ENCODE peak calls at places on chromosome 13, in eight cellular contexts. One of them, this sample, is unnamed.

GRCh38 chr13:37681295-37682032 is 82.9 kb upstream of the POSTN start:
- DNase-seq in fibroblast of lung: peak; percentile 97
- DNase-seq in A549: no peak
- DNase-seq in HCT116: no peak
- DNase-seq in transverse colon: no peak
- DNase-seq in lower lobe of right lung: no peak
- DNase-seq in left lung: no peak
- DNase-seq in Peyer's patch: no peak
- DNase-seq in this sample: no peak

GRCh38 chr13:113882716-113883115 is 18.8 kb upstream of the GAS6 start:
- DNase-seq in A549: no peak
- DNase-seq in fibroblast of lung: no peak
- DNase-seq in lower lobe of right lung: no peak
- DNase-seq in transverse colon: no peak
- DNase-seq in left lung: no peak
- DNase-seq in HCT116: no peak
- DNase-seq in Peyer's patch: no peak
- DNase-seq in this sample: no peak

GRCh38 chr13:40013554-40013953 is 358.1 kb downstream of the COG6 start:
- DNase-seq in transverse colon: no peak
- DNase-seq in left lung: no peak
- DNase-seq in Peyer's patch: no peak
- DNase-seq in fibroblast of lung: no peak
- DNase-seq in HCT116: no peak
- DNase-seq in A549: no peak
- DNase-seq in lower lobe of right lung: no peak
- DNase-seq in this sample: no peak

GRCh38 chr13:110014719-110015118 is 228.3 kb upstream of the IRS2 start:
- DNase-seq in fibroblast of lung: peak; percentile 75
- DNase-seq in lower lobe of right lung: no peak
- DNase-seq in A549: no peak
- DNase-seq in Peyer's patch: no peak
- DNase-seq in HCT116: no peak
- DNase-seq in transverse colon: no peak
- DNase-seq in left lung: no peak
- DNase-seq in this sample: no peak

GRCh38 chr13:74132768-74133656 is 1.2 kb downstream of the KLF12 start:
- DNase-seq in fibroblast of lung: peak; percentile 71
- DNase-seq in transverse colon: peak; percentile 26
- DNase-seq in HCT116: no peak
- DNase-seq in Peyer's patch: peak; percentile 66
- DNase-seq in lower lobe of right lung: peak; percentile 52
- DNase-seq in left lung: peak; percentile 36
- DNase-seq in A549: no peak
- DNase-seq in this sample: peak; percentile 51

GRCh38 chr13:20173121-20173746 is 12.4 kb upstream of the GJA3 start:
- DNase-seq in lower lobe of right lung: no peak
- DNase-seq in fibroblast of lung: peak; percentile 49
- DNase-seq in A549: no peak
- DNase-seq in transverse colon: no peak
- DNase-seq in left lung: no peak
- DNase-seq in Peyer's patch: no peak
- DNase-seq in HCT116: no peak
- DNase-seq in this sample: no peak

GRCh38 chr13:38821753-38822551 is 135.1 kb downstream of the FREM2 start:
- DNase-seq in left lung: no peak
- DNase-seq in lower lobe of right lung: no peak
- DNase-seq in A549: no peak
- DNase-seq in transverse colon: no peak
- DNase-seq in HCT116: no peak
- DNase-seq in Peyer's patch: no peak
- DNase-seq in fibroblast of lung: no peak
- DNase-seq in this sample: no peak

GRCh38 chr13:104586010-104586746 is 1520.0 kb upstream of the SLC10A2 start:
- DNase-seq in Peyer's patch: peak; percentile 52
- DNase-seq in HCT116: peak; percentile 18
- DNase-seq in A549: no peak
- DNase-seq in left lung: no peak
- DNase-seq in transverse colon: peak; percentile 41
- DNase-seq in fibroblast of lung: peak; percentile 95
- DNase-seq in lower lobe of right lung: no peak
- DNase-seq in this sample: no peak

GRCh38 chr13:106695139-106695538 is 127.2 kb upstream of the ARGLU1 start:
- DNase-seq in transverse colon: no peak
- DNase-seq in lower lobe of right lung: no peak
- DNase-seq in A549: no peak
- DNase-seq in fibroblast of lung: no peak
- DNase-seq in HCT116: no peak
- DNase-seq in left lung: no peak
- DNase-seq in Peyer's patch: no peak
- DNase-seq in this sample: no peak

GRCh38 chr13:89497658-89498057 is 1826.5 kb downstream of the SLITRK5 start:
- DNase-seq in HCT116: no peak
- DNase-seq in Peyer's patch: no peak
- DNase-seq in lower lobe of right lung: no peak
- DNase-seq in A549: no peak
- DNase-seq in fibroblast of lung: no peak
- DNase-seq in left lung: no peak
- DNase-seq in transverse colon: no peak
- DNase-seq in this sample: no peak

GRCh38 chr13:36839981-36840380 is 21.0 kb downstream of the RFXAP start:
- DNase-seq in Peyer's patch: no peak
- DNase-seq in lower lobe of right lung: no peak
- DNase-seq in transverse colon: no peak
- DNase-seq in fibroblast of lung: no peak
- DNase-seq in HCT116: no peak
- DNase-seq in A549: no peak
- DNase-seq in left lung: no peak
- DNase-seq in this sample: no peak

GRCh38 chr13:20127563-20128458 is 33.0 kb downstream of the GJA3 start:
- DNase-seq in Peyer's patch: peak; percentile 67
- DNase-seq in transverse colon: peak; percentile 77
- DNase-seq in A549: peak; percentile 21
- DNase-seq in HCT116: no peak
- DNase-seq in left lung: peak; percentile 71
- DNase-seq in lower lobe of right lung: peak; percentile 80
- DNase-seq in fibroblast of lung: peak; percentile 51
- DNase-seq in this sample: peak; percentile 20

GRCh38 chr13:23500858-23501257 is 67.4 kb upstream of the SACS start:
- DNase-seq in HCT116: no peak
- DNase-seq in lower lobe of right lung: no peak
- DNase-seq in transverse colon: no peak
- DNase-seq in fibroblast of lung: peak; percentile 89
- DNase-seq in A549: no peak
- DNase-seq in left lung: no peak
- DNase-seq in Peyer's patch: no peak
- DNase-seq in this sample: no peak

GRCh38 chr13:95524270-95524901 is 28.1 kb upstream of the CLDN10 start:
- DNase-seq in A549: no peak
- DNase-seq in lower lobe of right lung: no peak
- DNase-seq in HCT116: no peak
- DNase-seq in left lung: no peak
- DNase-seq in transverse colon: no peak
- DNase-seq in Peyer's patch: no peak
- DNase-seq in fibroblast of lung: peak; percentile 66
- DNase-seq in this sample: no peak

GRCh38 chr13:26544707-26545106 is 12.8 kb upstream of the WASF3 start:
- DNase-seq in Peyer's patch: no peak
- DNase-seq in HCT116: no peak
- DNase-seq in A549: no peak
- DNase-seq in fibroblast of lung: no peak
- DNase-seq in left lung: no peak
- DNase-seq in lower lobe of right lung: no peak
- DNase-seq in transverse colon: no peak
- DNase-seq in this sample: no peak

DNA sequence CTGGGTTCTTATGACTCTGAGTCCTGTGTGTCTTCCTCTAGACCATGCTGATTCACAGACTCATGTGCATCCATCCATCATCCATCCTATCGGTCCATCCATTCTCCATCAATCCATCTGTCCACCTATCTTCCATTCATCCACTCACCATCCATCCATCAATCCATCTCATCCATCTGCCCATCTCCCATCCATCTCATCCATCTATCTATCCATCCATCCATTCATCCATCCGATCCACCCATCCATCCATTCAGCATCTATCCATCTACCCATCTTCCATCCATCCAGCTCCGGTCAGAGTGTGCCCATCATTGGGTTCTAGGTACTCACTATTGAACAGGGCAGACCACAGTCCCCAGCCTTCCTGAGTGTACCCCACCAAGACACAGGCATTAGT is 75.6 kb downstream of the SLC7A1 start:
- DNase-seq in A549: no peak
- DNase-seq in Peyer's patch: no peak
- DNase-seq in fibroblast of lung: no peak
- DNase-seq in HCT116: no peak
- DNase-seq in lower lobe of right lung: no peak
- DNase-seq in transverse colon: no peak
- DNase-seq in left lung: no peak
- DNase-seq in this sample: no peak
- H3K27ac ChIP-seq in A549: no peak overlapping the region
- H3K27ac ChIP-seq in Peyer's patch: no peak overlapping the region
- H3K27ac ChIP-seq in fibroblast of lung: no peak overlapping the region
- H3K27ac ChIP-seq in HCT116: no peak overlapping the region
- H3K27ac ChIP-seq in lower lobe of right lung: no peak overlapping the region
- H3K27ac ChIP-seq in transverse colon: no peak overlapping the region
- H3K27ac ChIP-seq in left lung: no peak overlapping the region
- H3K27ac ChIP-seq in this sample: no peak overlapping the region

GRCh38 chr13:55199132-55199531 is 1941.6 kb upstream of the PRR20A start:
- DNase-seq in left lung: no peak
- DNase-seq in fibroblast of lung: no peak
- DNase-seq in HCT116: no peak
- DNase-seq in lower lobe of right lung: no peak
- DNase-seq in Peyer's patch: no peak
- DNase-seq in transverse colon: no peak
- DNase-seq in A549: no peak
- DNase-seq in this sample: no peak
- H3K9me3 ChIP-seq in left lung: no peaks in the 10 kb centered on the region
- H3K9me3 ChIP-seq in fibroblast of lung: no peaks in the 10 kb centered on the region
- H3K9me3 ChIP-seq in HCT116: peaks cover 8% of the 10 kb centered on the region
- H3K9me3 ChIP-seq in lower lobe of right lung: peaks cover 11% of the 10 kb centered on the region
- H3K9me3 ChIP-seq in Peyer's patch: no peaks in the 10 kb centered on the region
- H3K9me3 ChIP-seq in transverse colon: peaks cover 13% of the 10 kb centered on the region
- H3K9me3 ChIP-seq in A549: no peaks in the 10 kb centered on the region
- H3K9me3 ChIP-seq in this sample: peaks cover 4% of the 10 kb centered on the region

DNA sequence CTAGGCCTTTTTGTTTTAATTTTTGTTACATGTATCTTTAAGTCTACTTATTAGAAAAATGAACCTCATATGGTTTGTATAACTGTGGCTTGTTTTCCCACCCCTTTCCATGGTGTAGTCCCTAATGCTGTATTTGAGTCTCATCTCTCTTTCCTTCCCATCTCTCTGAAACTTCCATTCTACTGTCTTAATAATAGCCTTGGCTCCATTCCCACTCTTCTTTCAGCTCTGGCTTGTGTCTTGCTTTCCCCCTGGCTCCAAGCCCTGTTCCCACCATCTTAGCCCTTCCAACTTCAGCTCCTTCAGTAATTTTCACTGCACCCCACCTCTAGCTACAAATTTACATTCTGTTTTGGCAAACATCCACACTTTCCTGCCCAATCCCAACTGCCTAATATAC is 137.6 kb downstream of the SLITRK6 start:
- DNase-seq in transverse colon: no peak
- DNase-seq in Peyer's patch: no peak
- DNase-seq in HCT116: no peak
- DNase-seq in left lung: no peak
- DNase-seq in fibroblast of lung: no peak
- DNase-seq in A549: no peak
- DNase-seq in lower lobe of right lung: no peak
- DNase-seq in this sample: no peak
- TF ChIP-seq CTCF in transverse colon: no peak
- TF ChIP-seq CTCF in Peyer's patch: no peak
- TF ChIP-seq CTCF in HCT116: no peak
- TF ChIP-seq CTCF in left lung: no peak
- TF ChIP-seq CTCF in fibroblast of lung: no peak
- TF ChIP-seq CTCF in A549: no peak
- TF ChIP-seq CTCF in lower lobe of right lung: no peak
- TF ChIP-seq CTCF in this sample: no peak

GRCh38 chr13:32056316-32056715 is 24.7 kb downstream of the FRY start:
- DNase-seq in transverse colon: peak; percentile 35
- DNase-seq in lower lobe of right lung: no peak
- DNase-seq in left lung: no peak
- DNase-seq in fibroblast of lung: no peak
- DNase-seq in A549: no peak
- DNase-seq in HCT116: no peak
- DNase-seq in Peyer's patch: no peak
- DNase-seq in this sample: no peak

GRCh38 chr13:32059511-32059984 is 28.0 kb downstream of the FRY start:
- DNase-seq in lower lobe of right lung: no peak
- DNase-seq in left lung: no peak
- DNase-seq in fibroblast of lung: no peak
- DNase-seq in A549: no peak
- DNase-seq in HCT116: no peak
- DNase-seq in Peyer's patch: no peak
- DNase-seq in transverse colon: no peak
- DNase-seq in this sample: no peak

GRCh38 chr13:32063622-32064233 is 32.2 kb downstream of the FRY start:
- DNase-seq in left lung: no peak
- DNase-seq in Peyer's patch: no peak
- DNase-seq in HCT116: no peak
- DNase-seq in A549: no peak
- DNase-seq in fibroblast of lung: no peak
- DNase-seq in lower lobe of right lung: no peak
- DNase-seq in transverse colon: no peak
- DNase-seq in this sample: no peak

DNA sequence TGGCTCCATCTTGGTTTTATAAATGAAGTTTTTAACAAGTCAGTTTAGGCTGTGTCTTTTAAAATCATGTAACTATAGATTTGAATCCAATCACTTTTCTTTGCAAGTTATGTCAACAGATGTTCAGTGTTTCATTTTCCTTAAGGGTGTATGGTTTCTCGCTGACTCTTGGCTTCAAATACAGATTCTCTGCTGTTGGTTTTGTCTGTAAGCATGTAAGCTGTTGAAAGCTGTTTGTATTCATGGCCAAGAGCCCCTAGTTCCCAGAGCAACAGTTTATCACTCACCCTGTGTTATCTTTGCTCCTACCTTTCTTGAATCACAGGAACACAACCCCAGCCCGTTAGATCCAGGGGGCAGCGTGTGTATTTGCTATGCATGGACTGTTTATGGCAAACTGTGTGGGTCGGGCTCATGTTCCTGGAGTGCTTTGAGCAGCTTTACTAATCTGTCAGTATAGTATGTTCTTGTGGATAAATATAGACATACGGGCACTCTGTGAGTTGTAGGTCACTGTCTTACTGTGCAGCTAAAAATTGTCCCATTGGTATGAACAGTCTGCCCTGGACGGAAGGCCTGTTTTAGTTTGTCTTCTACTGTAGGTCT is 28.8 kb downstream of the FRY start:
- DNase-seq in fibroblast of lung: peak; percentile 24
- DNase-seq in left lung: no peak
- DNase-seq in Peyer's patch: no peak
- DNase-seq in HCT116: no peak
- DNase-seq in lower lobe of right lung: no peak
- DNase-seq in A549: no peak
- DNase-seq in transverse colon: no peak
- DNase-seq in this sample: no peak
- H3K27ac ChIP-seq in fibroblast of lung: no peak overlapping the region
- H3K27ac ChIP-seq in left lung: no peak overlapping the region
- H3K27ac ChIP-seq in Peyer's patch: no peak overlapping the region
- H3K27ac ChIP-seq in HCT116: no peak overlapping the region
- H3K27ac ChIP-seq in lower lobe of right lung: no peak overlapping the region
- H3K27ac ChIP-seq in A549: no peak overlapping the region
- H3K27ac ChIP-seq in transverse colon: peak overlapping the region; percentile 46
- H3K27ac ChIP-seq in this sample: no peak overlapping the region

This sample was measured in CD4-positive, alpha-beta T cell.